ENCODE peak calls at places on chromosome 21, in six cellular contexts. G, R, N, O, T and C are unnamed samples.

GRCh38 chr21:18716578-18717138 is 313.1 kb upstream of the TMPRSS15 start:
- DNase-seq in N (no peak), T (no peak), G (no peak), O (peak), R (no peak), C (no peak)

GRCh38 chr21:42381347-42381984 is 14.4 kb downstream of the TMPRSS3 start:
- DNase-seq in N (peak), R (no peak), O (peak), T (peak), G (no peak), C (no peak)

GRCh38 chr21:16194851-16195251 is 465.1 kb downstream of the USP25 start:
- DNase-seq in N (no peak), T (no peak), R (peak), G (no peak), O (peak), C (peak)

GRCh38 chr21:29025328-29025713 is 853 bp downstream of the USP16 start:
- DNase-seq in G (no peak), T (no peak), N (no peak), O (peak), R (no peak), C (no peak)

GRCh38 chr21:41939391-41939790 is 14.4 kb downstream of the C2CD2 start:
- DNase-seq in R (no peak), O (no peak), T (no peak), G (no peak), N (no peak), C (no peak)

GRCh38 chr21:14957836-14958235 is 107.0 kb downstream of the NRIP1 start:
- DNase-seq in O (no peak), G (no peak), N (no peak), R (no peak), T (no peak), C (no peak)

GRCh38 chr21:41610042-41610839 is 102.3 kb upstream of the TMPRSS2 start:
- DNase-seq in O (peak), G (peak), T (peak), R (peak), N (peak), C (no peak)

GRCh38 chr21:35343046-35343816 is 294.1 kb upstream of the RUNX1 start:
- DNase-seq in T (no peak), N (no peak), R (no peak), O (no peak), G (no peak), C (no peak)

GRCh38 chr21:38968887-38969543 is 163.3 kb downstream of the ETS2 start:
- DNase-seq in G (no peak), R (peak), N (no peak), T (no peak), O (no peak), C (no peak)

GRCh38 chr21:45512626-45513002 is 29.6 kb downstream of the SLC19A1 start:
- DNase-seq in R (no peak), G (no peak), O (no peak), T (no peak), N (no peak), C (no peak)

GRCh38 chr21:41817228-41817627 is 50.4 kb upstream of the RIPK4 start:
- DNase-seq in G (no peak), N (peak), R (peak), O (peak), T (peak), C (no peak)

GRCh38 chr21:45950740-45951515 is 30.6 kb upstream of the COL6A1 start:
- DNase-seq in N (no peak), G (no peak), R (peak), T (no peak), O (peak), C (no peak)

GRCh38 chr21:40049031-40049958 is 182.1 kb downstream of the PCP4 start:
- DNase-seq in N (no peak), R (no peak), T (no peak), G (no peak), O (peak), C (no peak)